ENCODE peak calls at places on chromosomes 13 and 19, in five cellular contexts. H, R, E, F and Q are unnamed samples.

GRCh38 chr19:33434886-33435705 is 61.6 kb downstream of the CEBPG start:
- DNase-seq in R (no peak), E (no peak), F (no peak), H (no peak), Q (no peak)

GRCh38 chr19:8028951-8029491 is 23.5 kb upstream of the CCL25 start:
- DNase-seq in H (no peak), F (peak), E (no peak), R (no peak), Q (peak)

GRCh38 chr19:3679138-3679537 is 21.1 kb downstream of the PIP5K1C start:
- DNase-seq in E (no peak), F (no peak), R (no peak), H (no peak), Q (no peak)

GRCh38 chr19:52453324-52454094 is at the start of gene ZNF578:
- DNase-seq in H (peak), E (peak), R (peak), F (no peak), Q (peak)

GRCh38 chr19:554817-555216 is 11.0 kb downstream of the GZMM start:
- DNase-seq in H (no peak), R (no peak), E (no peak), F (no peak), Q (no peak)

GRCh38 chr13:50309200-50309848 is 294.1 kb downstream of the KCNRG start:
- DNase-seq in E (no peak), R (no peak), F (no peak), H (no peak), Q (no peak)

GRCh38 chr13:74133657-74134201 is 475 bp downstream of the KLF12 start:
- DNase-seq in H (peak), F (peak), E (peak), R (peak), Q (peak)

GRCh38 chr13:59906413-59907027 is 257.2 kb downstream of the DIAPH3 start:
- DNase-seq in H (peak), F (no peak), E (no peak), R (peak), Q (no peak)

GRCh38 chr13:38381840-38382239 is 32.2 kb downstream of the UFM1 start:
- DNase-seq in R (no peak), E (no peak), F (no peak), H (no peak), Q (no peak)

GRCh38 chr19:35774274-35775045 is 904 bp upstream of the ARHGAP33 start:
- DNase-seq in F (no peak), E (no peak), H (no peak), R (no peak), Q (no peak)

GRCh38 chr19:55492362-55492944 is 4.2 kb downstream of the SSC5D start:
- DNase-seq in H (no peak), E (no peak), F (no peak), R (no peak), Q (no peak)

GRCh38 chr13:95641291-95641811 is 3.2 kb downstream of the DZIP1 start:
- DNase-seq in E (no peak), R (no peak), H (no peak), F (no peak), Q (no peak)

GRCh38 chr13:106118996-106119395 is 416.5 kb downstream of the EFNB2 start:
- DNase-seq in E (no peak), F (no peak), H (no peak), R (no peak), Q (no peak)

GRCh38 chr19:1860133-1860775 is 3.1 kb downstream of the KLF16 start:
- DNase-seq in H (peak), F (no peak), E (peak), R (no peak), Q (peak)

GRCh38 chr19:11580665-11581418 is 3.4 kb upstream of the ACP5 start:
- DNase-seq in H (no peak), F (no peak), R (no peak), E (no peak), Q (no peak)

GRCh38 chr19:38304866-38305429 is 897 bp downstream of the C19orf33 start:
- DNase-seq in F (peak), R (no peak), E (no peak), H (no peak), Q (peak)

GRCh38 chr19:41957838-41958366 is 1.2 kb downstream of the RABAC1 start:
- DNase-seq in R (peak), H (peak), E (no peak), F (peak), Q (peak)

GRCh38 chr19:38663957-38664502 is 16.6 kb downstream of the ACTN4 start:
- DNase-seq in R (no peak), E (no peak), F (no peak), H (no peak), Q (no peak)

GRCh38 chr19:15320118-15320517 is 12.2 kb downstream of the BRD4 start:
- DNase-seq in R (peak), E (no peak), F (no peak), H (no peak), Q (no peak)

GRCh38 chr19:50377051-50377441 is 789 bp downstream of the NR1H2 start:
- DNase-seq in E (peak), H (no peak), F (no peak), R (no peak), Q (no peak)

GRCh38 chr19:47512183-47512947 is 2.5 kb downstream of the NAPA start:
- DNase-seq in E (no peak), H (peak), F (no peak), R (peak), Q (no peak)

GRCh38 chr13:68927387-68928026 is 1180.1 kb upstream of the ATXN8OS start:
- DNase-seq in F (no peak), R (no peak), H (no peak), E (no peak), Q (peak)

GRCh38 chr13:61536443-61536842 is 120.8 kb upstream of the PCDH20 start:
- DNase-seq in H (no peak), E (no peak), R (no peak), F (no peak), Q (no peak)

GRCh38 chr19:35717665-35718344 is at the start of gene KMT2B:
- DNase-seq in R (peak), H (peak), F (peak), E (no peak), Q (no peak)

GRCh38 chr19:3698386-3698950 is 1.8 kb downstream of the PIP5K1C start:
- DNase-seq in R (no peak), E (no peak), F (no peak), H (no peak), Q (no peak)

GRCh38 chr19:8363803-8364771 is at the start of gene ANGPTL4:
- DNase-seq in R (no peak), E (no peak), F (peak), H (peak), Q (peak)

GRCh38 chr13:51501592-51502205 is 48.9 kb upstream of the INTS6 start:
- DNase-seq in R (no peak), H (no peak), E (no peak), F (no peak), Q (no peak)

GRCh38 chr19:11164879-11165406 is 9.4 kb upstream of the SPC24 start:
- DNase-seq in F (no peak), R (peak), E (no peak), H (peak), Q (no peak)

GRCh38 chr13:90545070-90545840 is 802.2 kb upstream of the MIR17HG start:
- DNase-seq in E (no peak), H (no peak), R (no peak), F (no peak), Q (no peak)

GRCh38 chr19:3652422-3652821 is 25.8 kb upstream of the CACTIN start:
- DNase-seq in R (no peak), H (no peak), E (no peak), F (no peak), Q (no peak)

GRCh38 chr19:1455002-1455335 is 5.0 kb downstream of the APC2 start:
- DNase-seq in F (no peak), E (no peak), R (no peak), H (no peak), Q (no peak)

GRCh38 chr19:16336571-16336970 is 11.9 kb downstream of the KLF2 start:
- DNase-seq in F (no peak), R (no peak), H (no peak), E (no peak), Q (no peak)

GRCh38 chr19:5504115-5504514 is 48.9 kb downstream of the ZNRF4 start:
- DNase-seq in E (no peak), R (no peak), F (no peak), H (no peak), Q (no peak)

GRCh38 chr19:56671613-56671994 is at the start of gene ZNF835:
- DNase-seq in E (peak), H (no peak), R (no peak), F (no peak), Q (peak)

GRCh38 chr19:48398329-48399235 is 5.1 kb downstream of the GRIN2D start:
- DNase-seq in F (peak), E (peak), H (no peak), R (no peak), Q (peak)

GRCh38 chr13:100875392-100876043 is 200.9 kb upstream of the TMTC4 start:
- DNase-seq in R (peak), H (peak), E (no peak), F (no peak), Q (no peak)

GRCh38 chr19:42280761-42281174 is 11.7 kb downstream of the CIC start:
- DNase-seq in H (no peak), E (no peak), F (no peak), R (no peak), Q (no peak)

GRCh38 chr13:31161583-31162150 is at the start of gene HSPH1:
- DNase-seq in F (peak), R (peak), H (peak), E (peak), Q (peak)